ENCODE peak calls at places on chromosomes 11 and 22, in five cellular contexts. One of them, this sample, is unnamed.

GRCh38 chr11:28697920-28698827 is 590.0 kb downstream of the METTL15 start:
- DNase-seq in right cardiac atrium: peak
- DNase-seq in trophoblast cell: peak
- DNase-seq in HFF-Myc: no peak
- DNase-seq in EH: peak
- DNase-seq in this sample: peak

GRCh38 chr11:128336203-128336602 is 251.2 kb downstream of the ETS1 start:
- DNase-seq in EH: peak
- DNase-seq in HFF-Myc: peak
- DNase-seq in right cardiac atrium: peak
- DNase-seq in trophoblast cell: peak
- DNase-seq in this sample: peak

GRCh38 chr22:25172153-25172552 is 27.5 kb upstream of the CRYBB3 start:
- DNase-seq in EH: no peak
- DNase-seq in right cardiac atrium: no peak
- DNase-seq in trophoblast cell: no peak
- DNase-seq in HFF-Myc: no peak
- DNase-seq in this sample: no peak

GRCh38 chr22:39234867-39235687 is 9.7 kb downstream of the PDGFB start:
- DNase-seq in EH: no peak
- DNase-seq in HFF-Myc: no peak
- DNase-seq in right cardiac atrium: peak
- DNase-seq in trophoblast cell: no peak
- DNase-seq in this sample: no peak

GRCh38 chr11:45885274-45885920 is at the start of gene MAPK8IP1:
- DNase-seq in right cardiac atrium: peak
- DNase-seq in EH: peak
- DNase-seq in HFF-Myc: no peak
- DNase-seq in trophoblast cell: no peak
- DNase-seq in this sample: no peak

GRCh38 chr11:30774451-30774850 is 188.3 kb upstream of the MPPED2 start:
- DNase-seq in HFF-Myc: no peak
- DNase-seq in EH: no peak
- DNase-seq in right cardiac atrium: no peak
- DNase-seq in trophoblast cell: no peak
- DNase-seq in this sample: no peak

GRCh38 chr22:38249803-38250641 is 22.8 kb downstream of the TMEM184B start:
- DNase-seq in EH: no peak
- DNase-seq in trophoblast cell: no peak
- DNase-seq in right cardiac atrium: no peak
- DNase-seq in HFF-Myc: no peak
- DNase-seq in this sample: no peak

GRCh38 chr11:36150986-36151385 is 138.2 kb downstream of the COMMD9 start:
- DNase-seq in right cardiac atrium: no peak
- DNase-seq in trophoblast cell: peak
- DNase-seq in HFF-Myc: no peak
- DNase-seq in EH: peak
- DNase-seq in this sample: peak

GRCh38 chr22:49019737-49020136 is 807.9 kb downstream of the BRD1 start:
- DNase-seq in trophoblast cell: no peak
- DNase-seq in EH: no peak
- DNase-seq in right cardiac atrium: no peak
- DNase-seq in HFF-Myc: no peak
- DNase-seq in this sample: no peak

GRCh38 chr11:126011220-126011619 is 51.4 kb downstream of the CDON start:
- DNase-seq in EH: no peak
- DNase-seq in HFF-Myc: no peak
- DNase-seq in right cardiac atrium: no peak
- DNase-seq in trophoblast cell: no peak
- DNase-seq in this sample: no peak

GRCh38 chr11:13984616-13985474 is 22.3 kb downstream of the SPON1 start:
- DNase-seq in EH: peak
- DNase-seq in right cardiac atrium: no peak
- DNase-seq in HFF-Myc: peak
- DNase-seq in trophoblast cell: no peak
- DNase-seq in this sample: peak

GRCh38 chr11:43517518-43517917 is 158.8 kb downstream of the TTC17 start:
- DNase-seq in trophoblast cell: no peak
- DNase-seq in EH: no peak
- DNase-seq in HFF-Myc: no peak
- DNase-seq in right cardiac atrium: no peak
- DNase-seq in this sample: peak

GRCh38 chr11:72773696-72774095 is 20.2 kb downstream of the STARD10 start:
- DNase-seq in trophoblast cell: no peak
- DNase-seq in right cardiac atrium: no peak
- DNase-seq in EH: no peak
- DNase-seq in HFF-Myc: no peak
- DNase-seq in this sample: peak